ENCODE peak calls at places on chromosomes 16 and 17, in six cellular contexts. Y is prostate gland, E is Peyer's patch, V is body of pancreas, H is endothelial cell of umbilical vein, W is tibial nerve. P is an unnamed sample.
A peak's percentile ranks its signal among the peaks of the same experiment; 100 is the strongest.

GRCh38 chr17:8430966-8431365 is 4.7 kb upstream of the NDEL1 start:
- DNase-seq in Y (no peak), E (no peak), V (peak; percentile 34), H (peak; percentile 70), W (no peak), P (peak; percentile 32)

GRCh38 chr17:148757-149156 is 11.4 kb downstream of the SCGB1C2 start:
- DNase-seq in Y (no peak), E (no peak), V (no peak), H (no peak), W (no peak), P (no peak)

GRCh38 chr17:3976675-3977171 is 12.5 kb upstream of the ATP2A3 start:
- DNase-seq in Y (peak; percentile 93), E (peak; percentile 90), V (peak; percentile 100), H (no peak), W (no peak), P (no peak)

GRCh38 chr16:79288046-79288445 is 312.5 kb downstream of the MAF start:
- DNase-seq in Y (no peak), E (no peak), V (no peak), H (no peak), W (no peak), P (no peak)

GRCh38 chr17:31371511-31372097 is 19.9 kb upstream of the RAB11FIP4 start:
- DNase-seq in Y (no peak), E (no peak), V (no peak), H (peak; percentile 52), W (no peak), P (no peak)

GRCh38 chr17:6548578-6549330 is 7.6 kb downstream of the PITPNM3 start:
- DNase-seq in Y (peak; percentile 39), E (no peak), V (peak; percentile 28), H (no peak), W (no peak), P (no peak)

GRCh38 chr17:31499771-31500554 is 108.5 kb downstream of the RAB11FIP4 start:
- DNase-seq in Y (no peak), E (no peak), V (peak; percentile 79), H (no peak), W (no peak), P (peak; percentile 30)

GRCh38 chr17:66655861-66656260 is 179.1 kb upstream of the CACNG5 start:
- DNase-seq in Y (no peak), E (no peak), V (no peak), H (no peak), W (no peak), P (no peak)

GRCh38 chr17:83185023-83186002 is 105.9 kb downstream of the METRNL start:
- DNase-seq in Y (no peak), E (no peak), V (no peak), H (no peak), W (peak; percentile 4), P (no peak)

GRCh38 chr17:30314474-30314873 is 19.4 kb downstream of the TMIGD1 start:
- DNase-seq in Y (no peak), E (no peak), V (no peak), H (no peak), W (no peak), P (no peak)

GRCh38 chr17:54435966-54436365 is 464.7 kb upstream of the TOM1L1 start:
- DNase-seq in Y (no peak), E (no peak), V (no peak), H (no peak), W (no peak), P (no peak)

GRCh38 chr17:58351182-58351581 is 819 bp downstream of the SUPT4H1 start:
- DNase-seq in Y (no peak), E (no peak), V (no peak), H (no peak), W (no peak), P (no peak)

GRCh38 chr17:58352018-58352842 is at the start of gene SUPT4H1:
- DNase-seq in Y (peak; percentile 91), E (peak; percentile 95), V (peak; percentile 93), H (peak; percentile 89), W (peak; percentile 61), P (peak; percentile 94)

GRCh38 chr17:58351710-58352017 is 337 bp downstream of the SUPT4H1 start:
- DNase-seq in Y (no peak), E (no peak), V (no peak), H (no peak), W (no peak), P (no peak)

GRCh38 chr17:58354541-58355216 is 2.7 kb upstream of the SUPT4H1 start:
- DNase-seq in Y (no peak), E (no peak), V (no peak), H (no peak), W (no peak), P (no peak)

DNA sequence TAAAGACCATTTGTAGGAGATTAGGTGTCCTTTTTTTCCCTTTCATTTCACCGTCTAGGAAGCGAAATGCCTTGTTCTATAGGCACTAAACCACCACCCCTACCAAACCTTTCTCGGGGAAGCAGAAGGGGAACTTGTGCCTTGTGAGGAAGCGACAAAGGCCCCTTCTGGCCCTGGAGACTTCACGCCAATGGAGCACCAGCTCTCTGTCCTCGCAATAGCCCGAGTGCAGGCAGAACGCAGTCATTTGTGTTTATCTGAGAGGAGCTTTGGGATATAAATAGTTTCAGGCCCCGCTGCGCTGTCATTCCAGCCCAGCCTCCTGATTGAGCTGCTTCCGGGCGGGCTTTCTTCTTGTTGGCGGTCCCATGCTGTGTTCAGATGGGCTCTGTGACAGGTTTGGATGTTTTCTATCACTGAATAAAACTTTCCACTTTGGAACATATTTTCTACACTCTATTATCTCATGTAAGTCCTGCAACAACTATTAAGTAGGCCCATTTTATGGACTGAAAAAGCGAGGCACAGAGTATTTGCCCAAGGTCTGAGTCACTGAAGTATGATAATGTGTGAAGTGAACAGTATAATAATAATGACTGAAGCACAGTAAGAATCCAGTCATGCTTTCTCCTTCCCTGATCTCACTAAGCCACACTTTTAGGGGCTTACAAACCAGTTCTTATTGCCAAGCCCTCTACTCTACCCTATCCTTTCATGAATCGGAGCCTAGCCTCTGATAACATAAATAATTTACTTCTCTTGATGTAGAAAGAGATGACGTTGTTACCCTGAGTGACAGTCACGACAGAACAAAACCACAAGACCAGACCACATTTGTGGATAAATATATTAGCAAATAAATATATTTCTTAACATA is 1.1 kb upstream of the SUPT4H1 start:
- DNase-seq in Y (peak; percentile 44), E (peak; percentile 60), V (no peak), H (peak; percentile 49), W (no peak), P (no peak)
- TF ChIP-seq POLR2A in Y (no peak), E (no peak), V (no peak), H (no peak), W (no peak), P (peak; percentile 24)

DNA sequence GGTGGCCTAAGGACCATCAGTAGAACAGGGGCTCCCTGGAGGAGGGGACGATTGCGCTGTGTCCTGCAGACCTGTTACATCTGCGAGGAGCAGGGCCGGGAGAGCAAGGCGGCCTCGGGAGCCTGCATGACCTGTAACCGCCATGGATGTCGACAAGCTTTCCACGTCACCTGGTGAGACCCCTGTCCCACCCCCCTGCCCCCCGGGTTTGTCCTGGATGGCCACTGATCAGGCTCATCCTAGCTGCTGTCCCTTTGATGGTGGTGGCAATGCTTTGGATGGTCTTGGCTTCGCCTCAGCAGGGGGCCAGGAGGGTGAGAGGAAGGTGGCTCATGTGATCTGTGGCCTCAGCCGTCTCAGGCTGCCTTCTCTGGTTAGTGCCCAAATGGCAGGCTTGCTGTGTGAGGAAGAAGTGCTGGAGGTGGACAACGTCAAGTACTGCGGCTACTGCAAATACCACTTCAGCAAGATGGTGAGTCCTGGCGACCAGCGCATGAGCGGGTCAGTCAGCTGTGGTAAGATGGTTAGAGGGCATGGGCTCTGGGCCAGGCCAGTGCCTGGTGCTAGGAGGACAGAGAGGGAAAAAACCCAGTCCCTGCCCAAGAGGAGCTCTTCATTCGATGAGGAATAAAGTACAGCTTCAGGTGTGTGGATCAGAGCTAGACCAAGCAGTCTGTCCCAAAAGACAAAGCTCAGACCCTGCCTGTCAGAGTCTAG is 4.2 kb downstream of the MLLT6 start:
- DNase-seq in Y (no peak), E (no peak), V (no peak), H (no peak), W (no peak), P (no peak)
- TF ChIP-seq POLR2A in Y (no peak), E (no peak), V (no peak), H (no peak), W (no peak), P (no peak)

GRCh38 chr16:58000706-58001676 is at the start of gene USB1:
- DNase-seq in Y (peak; percentile 83), E (peak; percentile 93), V (peak; percentile 87), H (peak; percentile 74), W (peak; percentile 68), P (peak; percentile 98)
- TF ChIP-seq POLR2A in Y (peak; percentile 65), E (peak; percentile 60), V (peak; percentile 31), H (peak; percentile 92), W (peak; percentile 71), P (peak; percentile 84)

GRCh38 chr16:30066882-30067583 is 1.5 kb downstream of the ALDOA start:
- DNase-seq in Y (no peak), E (peak; percentile 62), V (peak; percentile 44), H (no peak), W (no peak), P (no peak)
- TF ChIP-seq POLR2A in Y (no peak), E (no peak), V (no peak), H (no peak), W (no peak), P (no peak)

DNA sequence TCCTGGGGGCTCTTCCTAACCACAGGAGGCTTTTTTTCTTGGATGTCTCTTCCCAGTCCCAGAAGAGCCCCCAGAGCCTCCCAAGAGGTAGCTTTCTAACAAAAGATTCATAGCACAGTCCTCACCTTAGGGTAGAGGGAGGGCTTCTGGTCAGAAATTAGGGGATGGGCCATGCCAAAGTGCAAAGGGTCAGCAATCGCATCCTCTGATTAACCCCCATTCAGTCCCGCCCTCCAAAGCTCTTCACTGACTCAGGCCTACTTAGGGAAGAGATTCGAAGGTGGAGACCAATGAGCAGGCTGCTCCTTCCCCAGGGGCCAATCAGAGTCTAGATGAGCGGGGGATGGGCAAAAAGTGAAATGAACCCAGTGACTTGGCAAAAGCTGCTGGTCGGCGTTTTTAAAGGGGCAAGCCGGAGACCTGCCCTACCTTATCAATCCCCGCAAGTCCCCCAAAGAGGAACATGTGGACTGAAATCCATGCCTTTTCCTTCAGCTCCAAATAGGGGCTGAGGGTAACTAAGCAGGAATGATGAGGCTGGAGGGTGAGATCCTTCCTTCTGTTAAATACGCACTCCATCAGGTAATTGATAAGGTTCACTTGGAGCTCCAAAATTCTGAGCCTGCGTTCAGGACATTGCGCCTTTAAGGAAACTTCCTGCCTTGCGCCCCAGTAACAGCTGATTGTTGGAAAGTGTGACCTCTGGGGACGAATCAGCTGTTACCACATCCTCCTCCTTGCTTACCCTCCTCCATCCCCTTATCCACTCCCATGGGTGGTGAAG is 6.9 kb upstream of the TLCD2 start:
- DNase-seq in Y (peak; percentile 94), E (peak; percentile 87), V (peak; percentile 95), H (peak; percentile 99), W (peak; percentile 82), P (peak; percentile 97)
- TF ChIP-seq POLR2A in Y (peak; percentile 48), E (peak; percentile 78), V (no peak), H (peak; percentile 62), W (peak; percentile 3), P (peak; percentile 24)

DNA sequence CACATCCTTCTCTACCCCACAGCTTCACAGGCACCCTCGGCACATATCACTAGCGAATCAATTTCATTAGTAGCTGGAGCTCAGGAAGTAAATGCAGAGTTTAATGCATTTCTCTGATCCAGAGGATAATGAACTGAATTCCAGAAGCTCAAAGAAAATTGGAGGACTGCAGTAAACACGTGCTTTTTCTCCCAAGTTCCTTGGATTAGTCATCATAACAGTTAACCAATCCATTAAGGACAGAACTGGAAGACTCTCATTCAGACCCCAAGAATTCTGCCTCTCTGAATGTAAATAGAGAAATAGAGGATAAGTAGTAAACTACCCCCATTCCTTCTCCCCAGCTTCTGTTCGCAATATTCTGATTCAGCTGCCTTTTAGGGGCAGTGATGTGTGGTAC is 40.7 kb downstream of the DUSP14 start:
- DNase-seq in Y (no peak), E (no peak), V (no peak), H (no peak), W (no peak), P (no peak)
- TF ChIP-seq POLR2A in Y (no peak), E (no peak), V (no peak), H (no peak), W (no peak), P (no peak)